ENCODE peak calls at places on chromosomes 6 and 20, in seven cellular contexts. S, R, O, C, N, B and V are unnamed samples.

GRCh38 chr6:148746363-148747144 is at the start of gene UST:
- DNase-seq in N (peak), S (peak), O (peak), C (peak), B (peak), R (peak), V (peak)

GRCh38 chr6:83853968-83854501 is 875 bp downstream of the RIPPLY2 start:
- DNase-seq in O (no peak), R (peak), C (no peak), B (no peak), N (no peak), S (no peak), V (peak)

GRCh38 chr6:71091946-71092345 is 135.1 kb upstream of the B3GAT2 start:
- DNase-seq in N (no peak), B (no peak), O (no peak), R (no peak), S (no peak), C (no peak), V (no peak)

GRCh38 chr20:48822178-48822577 is 5.6 kb downstream of the PREX1 start:
- DNase-seq in S (no peak), O (no peak), C (no peak), R (no peak), B (no peak), N (no peak), V (no peak)

GRCh38 chr20:32945710-32946221 is 58.5 kb downstream of the SUN5 start:
- DNase-seq in N (peak), B (peak), O (peak), S (peak), R (no peak), C (no peak), V (peak)

GRCh38 chr6:47308223-47308567 is 1.5 kb downstream of the TNFRSF21 start:
- DNase-seq in S (no peak), N (no peak), C (no peak), B (no peak), O (no peak), R (no peak), V (no peak)

GRCh38 chr6:84350397-84350796 is 123.0 kb upstream of the CEP162 start:
- DNase-seq in N (no peak), C (no peak), B (no peak), R (no peak), O (no peak), S (no peak), V (no peak)

GRCh38 chr20:46252352-46253091 is 55.8 kb downstream of the CDH22 start:
- DNase-seq in N (no peak), B (no peak), C (no peak), S (no peak), R (no peak), O (no peak), V (no peak)

GRCh38 chr6:57135885-57136284 is 36.2 kb upstream of the BAG2 start:
- DNase-seq in O (no peak), S (peak), N (no peak), R (no peak), B (no peak), C (no peak), V (no peak)

GRCh38 chr6:161444464-161444863 is 170.6 kb upstream of the AGPAT4 start:
- DNase-seq in C (no peak), R (peak), B (peak), N (peak), O (no peak), S (peak), V (peak)

DNA sequence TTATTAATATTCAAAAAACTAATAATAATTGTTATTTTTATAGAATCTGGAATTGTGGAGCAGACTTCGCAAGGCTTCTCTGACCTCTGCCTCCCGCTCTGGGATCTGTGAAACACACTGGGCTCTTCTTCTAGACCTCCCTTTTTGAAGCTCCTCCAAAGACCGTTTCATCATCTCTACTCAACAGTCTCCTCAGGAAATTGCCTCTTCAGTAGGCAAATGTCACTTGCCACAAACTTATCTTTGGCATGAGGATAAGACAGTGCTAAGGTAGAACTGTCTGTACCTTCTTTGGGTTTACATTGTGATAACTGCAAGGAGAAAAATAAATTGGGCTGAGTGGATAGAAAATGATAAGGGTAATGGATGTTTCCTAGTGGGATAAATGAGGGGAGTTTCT is 2.3 kb upstream of the MAS1L start:
- DNase-seq in R (no peak), B (no peak), O (no peak), N (no peak), C (no peak), S (no peak), V (no peak)
- H3K18ac ChIP-seq in R (no peak), B (no peak), O (no peak), N (no peak), C (no peak), S (no peak), V (no peak)

GRCh38 chr6:164356814-164357213 is 942.3 kb downstream of the QKI start:
- DNase-seq in B (no peak), C (no peak), N (no peak), O (no peak), R (no peak), S (no peak), V (no peak)
- H2AK5ac ChIP-seq in B (no peak), C (no peak), N (no peak), O (no peak), R (no peak), S (no peak), V (no peak)

GRCh38 chr6:159104931-159105330 is 60.1 kb upstream of the TAGAP start:
- DNase-seq in R (no peak), S (no peak), O (no peak), C (no peak), N (no peak), B (no peak), V (peak)
- H3K27ac ChIP-seq in R (no peak), S (no peak), O (no peak), C (no peak), N (no peak), B (no peak), V (no peak)

GRCh38 chr6:106163446-106163965 is 77.4 kb downstream of the PRDM1 start:
- DNase-seq in R (peak), O (no peak), C (no peak), B (peak), S (peak), N (peak), V (peak)
- H3K18ac ChIP-seq in R (no peak), O (no peak), C (no peak), B (no peak), S (peak), N (peak), V (no peak)

DNA sequence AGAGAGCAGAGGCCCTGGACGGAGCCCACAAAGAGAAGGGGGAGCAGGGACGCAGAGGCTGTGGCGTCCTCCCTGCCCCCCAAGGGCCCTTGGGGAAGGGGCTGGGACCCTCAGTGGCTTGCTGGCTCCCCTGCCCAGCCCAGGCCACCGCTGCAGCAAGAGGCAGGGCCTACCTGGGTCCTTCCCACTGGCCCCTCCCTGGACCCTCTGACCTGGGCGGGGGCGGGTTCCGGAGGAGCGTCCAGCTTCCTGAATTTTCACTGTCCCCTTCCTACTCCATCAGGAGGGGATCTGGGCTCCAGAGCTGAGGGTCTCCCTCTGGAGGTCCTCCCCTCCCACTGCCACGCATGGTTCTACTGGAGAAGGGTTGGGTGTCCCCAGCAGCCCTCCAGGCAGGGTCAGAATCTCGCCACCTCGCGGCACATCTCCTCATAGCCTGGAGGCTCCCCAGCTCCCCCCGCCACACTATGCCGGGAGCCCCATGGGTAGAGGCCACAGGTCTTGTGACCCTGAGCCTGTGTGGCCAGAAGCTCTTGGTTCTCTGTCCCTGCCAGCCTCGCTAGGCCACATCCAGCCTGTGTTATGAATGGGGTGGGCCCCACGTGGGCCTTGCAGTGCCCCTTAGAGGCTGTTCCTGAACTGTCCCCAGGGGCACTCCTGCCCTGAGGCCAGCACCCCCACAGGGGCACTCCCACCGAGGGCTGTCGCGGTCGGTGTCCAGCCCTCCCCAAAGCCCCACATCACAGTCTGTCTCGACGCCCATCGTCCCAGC is 1.0 kb upstream of the SOX18 start:
- DNase-seq in N (no peak), S (no peak), C (no peak), O (no peak), R (peak), B (no peak), V (no peak)
- H2AK5ac ChIP-seq in N (no peak), S (no peak), C (peak), O (peak), R (no peak), B (no peak), V (no peak)

DNA sequence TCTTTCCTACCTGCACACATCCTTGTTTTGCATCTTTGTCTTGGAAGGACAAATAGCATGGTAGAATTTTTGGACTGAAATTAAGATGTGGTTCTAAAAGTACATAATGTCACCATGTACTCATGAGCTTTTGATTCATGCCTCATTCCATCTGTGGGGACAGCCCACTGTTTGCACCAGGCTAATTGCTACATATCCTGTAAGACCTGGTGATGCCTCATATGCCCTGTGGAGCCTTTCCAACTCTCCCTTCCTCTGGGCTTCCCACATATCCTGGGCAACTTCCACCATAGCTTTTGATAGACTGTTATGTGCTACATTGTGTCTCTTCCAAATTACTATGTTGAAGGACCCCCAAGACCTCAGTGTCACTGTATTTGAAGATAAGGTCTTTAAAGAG is 213.6 kb upstream of the PREP start:
- DNase-seq in N (no peak), R (no peak), B (no peak), C (no peak), O (no peak), S (no peak), V (no peak)
- H3K27ac ChIP-seq in N (no peak), R (no peak), B (no peak), C (no peak), O (no peak), S (no peak), V (no peak)

GRCh38 chr6:1346101-1346500 is 34.2 kb downstream of the FOXQ1 start:
- DNase-seq in O (no peak), B (no peak), R (no peak), S (peak), N (no peak), C (no peak), V (no peak)
- H3K18ac ChIP-seq in O (no peak), B (no peak), R (no peak), S (no peak), N (no peak), C (no peak), V (no peak)

GRCh38 chr20:14924433-14924832 is 587.0 kb upstream of the FLRT3 start:
- DNase-seq in C (no peak), B (no peak), R (no peak), O (no peak), S (no peak), N (no peak), V (no peak)
- H2AK5ac ChIP-seq in C (no peak), B (no peak), R (no peak), O (no peak), S (no peak), N (no peak), V (no peak)

DNA sequence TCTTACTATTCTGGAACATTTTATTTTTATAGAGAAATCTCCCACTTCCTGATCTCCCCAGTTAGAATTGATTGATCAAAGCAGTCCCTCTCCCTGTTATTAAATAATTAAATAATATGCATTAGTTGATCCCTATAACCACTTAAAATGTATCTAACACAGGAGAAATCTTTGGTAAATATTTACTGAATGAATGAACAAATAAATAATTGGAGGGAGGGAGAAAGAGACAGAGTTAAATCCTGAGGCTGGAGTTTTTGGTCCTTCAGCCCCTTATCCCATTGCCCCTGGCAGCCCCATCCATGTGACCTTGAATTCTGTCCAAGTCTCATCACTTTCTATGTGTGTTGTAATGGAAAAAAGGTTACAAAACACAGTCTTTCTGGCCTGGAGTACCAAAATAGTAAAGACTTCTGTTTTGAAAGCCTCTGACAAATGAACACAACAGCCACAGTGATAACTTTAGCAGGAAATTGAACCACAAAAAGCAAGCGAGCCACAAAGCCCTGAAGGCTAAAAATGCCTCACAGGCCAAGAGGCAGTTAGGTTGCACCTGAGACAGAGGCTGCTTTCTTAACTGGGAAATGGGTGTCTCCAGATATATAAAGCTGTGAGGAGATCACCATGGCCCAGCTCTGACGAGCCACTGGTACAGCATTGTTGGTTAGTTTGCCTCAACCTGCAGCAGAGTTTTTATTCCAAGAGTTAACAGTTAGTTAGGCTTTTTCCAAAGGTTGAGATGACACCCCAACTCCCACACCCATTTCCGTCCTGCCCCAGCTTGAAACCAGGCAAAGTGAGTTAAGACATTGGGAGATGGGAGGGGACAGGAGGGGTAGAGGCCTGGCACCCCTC is 11.3 kb downstream of the NT5E start:
- DNase-seq in R (no peak), B (no peak), S (no peak), N (peak), C (no peak), O (no peak), V (no peak)
- H3K27ac ChIP-seq in R (no peak), B (no peak), S (peak), N (peak), C (no peak), O (no peak), V (no peak)